ENCODE peak calls at places on chromosomes 7 and 10, in seven cellular contexts. T is ovary, Q is WERI-Rb-1, O is aorta, E is cardiac muscle cell, U is tibial artery, X is dorsolateral prefrontal cortex. V is an unnamed sample. For H3K27me3, the result is how much of the 10 kb centered on the place peaks cover.

GRCh38 chr7:102415685-102416225 is 17.6 kb upstream of the ORAI2 start:
- DNase-seq in T (no peak), Q (no peak), O (no peak), E (no peak), U (no peak), X (no peak), V (no peak)

GRCh38 chr10:101297901-101298451 is 56.0 kb upstream of the BTRC start:
- DNase-seq in T (peak), Q (peak), O (peak), E (peak), U (peak), X (no peak), V (no peak)

GRCh38 chr7:3067606-3068005 is 23.9 kb upstream of the CARD11 start:
- DNase-seq in T (no peak), Q (no peak), O (no peak), E (no peak), U (no peak), X (no peak), V (no peak)

GRCh38 chr7:1969459-1970284 is 263.1 kb downstream of the MAD1L1 start:
- DNase-seq in T (no peak), Q (no peak), O (peak), E (no peak), U (no peak), X (peak), V (no peak)

GRCh38 chr7:102291056-102291915 is 4.6 kb downstream of the SH2B2 start:
- DNase-seq in T (no peak), Q (no peak), O (no peak), E (no peak), U (no peak), X (no peak), V (no peak)

GRCh38 chr10:123496336-123496735 is 169.8 kb upstream of the GPR26 start:
- DNase-seq in T (no peak), Q (no peak), O (no peak), E (no peak), U (no peak), X (no peak), V (no peak)

GRCh38 chr7:141697211-141697871 is 4.6 kb downstream of the DENND11 start:
- DNase-seq in T (no peak), Q (no peak), O (peak), E (no peak), U (no peak), X (peak), V (peak)

GRCh38 chr7:79436378-79436777 is 17.1 kb downstream of the MAGI2 start:
- DNase-seq in T (no peak), Q (no peak), O (no peak), E (no peak), U (no peak), X (no peak), V (no peak)

GRCh38 chr10:78727728-78728127 is 341.0 kb upstream of the ZMIZ1 start:
- DNase-seq in T (peak), Q (no peak), O (no peak), E (no peak), U (no peak), X (no peak), V (no peak)

GRCh38 chr10:121404611-121405010 is 193.6 kb downstream of the FGFR2 start:
- DNase-seq in T (no peak), Q (no peak), O (no peak), E (no peak), U (no peak), X (no peak), V (no peak)

GRCh38 chr7:36999851-37000480 is 275.7 kb upstream of the AOAH start:
- DNase-seq in T (no peak), Q (no peak), O (no peak), E (peak), U (no peak), X (no peak), V (no peak)

GRCh38 chr10:1581189-1581588 is 156.1 kb downstream of the ADARB2 start:
- DNase-seq in T (no peak), Q (no peak), O (no peak), E (no peak), U (no peak), X (no peak), V (no peak)

GRCh38 chr7:111392976-111393762 is 169.1 kb downstream of the IMMP2L start:
- DNase-seq in T (no peak), Q (no peak), O (no peak), E (peak), U (no peak), X (no peak), V (no peak)

GRCh38 chr7:512541-513311 is 6.9 kb downstream of the PDGFA start:
- DNase-seq in T (no peak), Q (no peak), O (peak), E (no peak), U (no peak), X (no peak), V (no peak)

GRCh38 chr10:117162093-117163021 is 24.3 kb upstream of the VAX1 start:
- DNase-seq in T (no peak), Q (no peak), O (no peak), E (no peak), U (no peak), X (no peak), V (no peak)

GRCh38 chr10:97466755-97467154 is 20.8 kb downstream of the ZDHHC16 start:
- DNase-seq in T (no peak), Q (no peak), O (no peak), E (no peak), U (no peak), X (no peak), V (peak)

GRCh38 chr7:20374391-20374790 is 43.7 kb downstream of the ITGB8 start:
- DNase-seq in T (no peak), Q (no peak), O (no peak), E (no peak), U (no peak), X (no peak), V (no peak)

GRCh38 chr10:97278491-97278989 is 13.9 kb downstream of the ARHGAP19 start:
- DNase-seq in T (no peak), Q (no peak), O (no peak), E (peak), U (no peak), X (no peak), V (peak)

GRCh38 chr10:50618624-50619023 is 5.1 kb downstream of the SGMS1 start:
- DNase-seq in T (no peak), Q (no peak), O (no peak), E (no peak), U (no peak), X (no peak), V (no peak)

GRCh38 chr7:107057474-107057833 is 12.9 kb downstream of the PRKAR2B start:
- DNase-seq in T (no peak), Q (no peak), O (no peak), E (no peak), U (no peak), X (no peak), V (no peak)

GRCh38 chr7:120180221-120180620 is 92.8 kb upstream of the KCND2 start:
- DNase-seq in T (no peak), Q (no peak), O (no peak), E (no peak), U (no peak), X (no peak), V (no peak)

GRCh38 chr7:158606111-158606510 is 18.5 kb upstream of the PTPRN2 start:
- DNase-seq in T (no peak), Q (no peak), O (no peak), E (peak), U (no peak), X (no peak), V (no peak)

GRCh38 chr7:130379019-130379418 is 1.3 kb upstream of the CPA1 start:
- DNase-seq in T (no peak), Q (no peak), O (no peak), E (no peak), U (no peak), X (no peak), V (no peak)

GRCh38 chr10:119644215-119644826 is 6.9 kb upstream of the BAG3 start:
- DNase-seq in T (no peak), Q (peak), O (no peak), E (no peak), U (no peak), X (no peak), V (no peak)

GRCh38 chr7:4110438-4110837 is 571.7 kb upstream of the FOXK1 start:
- DNase-seq in T (no peak), Q (no peak), O (no peak), E (no peak), U (no peak), X (no peak), V (no peak)

GRCh38 chr7:148501707-148502139 is 88.8 kb upstream of the C7orf33 start:
- DNase-seq in T (no peak), Q (no peak), O (no peak), E (peak), U (no peak), X (no peak), V (no peak)

GRCh38 chr10:119687192-119688032 is 36.2 kb downstream of the BAG3 start:
- DNase-seq in T (no peak), Q (peak), O (no peak), E (peak), U (no peak), X (no peak), V (no peak)

GRCh38 chr7:155918720-155919399 is 106.6 kb upstream of the SHH start:
- DNase-seq in T (no peak), Q (no peak), O (no peak), E (peak), U (no peak), X (no peak), V (peak)

GRCh38 chr10:90858489-90858968 is 690 bp upstream of the HTR7 start:
- DNase-seq in T (no peak), Q (no peak), O (no peak), E (no peak), U (no peak), X (no peak), V (no peak)

GRCh38 chr10:90857635-90858488 is at the start of gene HTR7:
- DNase-seq in T (peak), Q (peak), O (peak), E (peak), U (peak), X (peak), V (no peak)

GRCh38 chr10:90855126-90855525 is 2.7 kb downstream of the HTR7 start:
- DNase-seq in T (no peak), Q (no peak), O (no peak), E (no peak), U (no peak), X (no peak), V (no peak)

GRCh38 chr10:90856261-90856660 is 1.6 kb downstream of the HTR7 start:
- DNase-seq in T (no peak), Q (no peak), O (no peak), E (peak), U (no peak), X (no peak), V (no peak)

GRCh38 chr10:90856964-90857634 is 740 bp downstream of the HTR7 start:
- DNase-seq in T (no peak), Q (peak), O (peak), E (no peak), U (no peak), X (no peak), V (no peak)
- H3K27me3 ChIP-seq in T (under half), Q (under half), O (under half), E (under half), U (under half), X (under half), V (under half)

GRCh38 chr7:132100981-132101380 is 475.3 kb downstream of the PLXNA4 start:
- DNase-seq in T (no peak), Q (no peak), O (no peak), E (no peak), U (no peak), X (no peak), V (no peak)
- H3K4me3 ChIP-seq in T (no peak), Q (no peak), O (no peak), E (no peak), U (no peak), X (no peak), V (no peak)

GRCh38 chr7:27132978-27133377 is 2.4 kb upstream of the HOXA4 start:
- DNase-seq in T (no peak), Q (no peak), O (no peak), E (no peak), U (no peak), X (no peak), V (no peak)
- H3K27me3 ChIP-seq in T (under half), Q (under half), O (under half), E (half or more), U (under half), X (half or more), V (under half)

GRCh38 chr10:15847481-15847880 is 12.8 kb downstream of the MINDY3 start:
- DNase-seq in T (no peak), Q (no peak), O (no peak), E (no peak), U (no peak), X (no peak), V (no peak)
- H3K4me3 ChIP-seq in T (no peak), Q (no peak), O (no peak), E (no peak), U (no peak), X (no peak), V (no peak)